ENCODE peak calls at places on chromosomes 11 and 22, in eight cellular contexts. A is transverse colon, R is fibroblast of lung, L is GM06990, N is stomach, P is Peyer's patch, D is astrocyte, G is sigmoid colon. T is an unnamed sample.

GRCh38 chr11:66360406-66361073 is 11.0 kb downstream of the SLC29A2 start:
- DNase-seq in A (no peak), R (no peak), L (no peak), N (no peak), P (no peak), D (no peak), G (peak; percentile 37), T (no peak)

GRCh38 chr11:114399903-114400221 is 449 bp downstream of the C11orf71 start:
- DNase-seq in A (no peak), R (no peak), L (no peak), N (peak; percentile 63), P (no peak), D (no peak), G (no peak), T (peak; percentile 73)

GRCh38 chr11:126502982-126503381 is 147.5 kb downstream of the ST3GAL4 start:
- DNase-seq in A (no peak), R (no peak), L (no peak), N (no peak), P (no peak), D (no peak), G (peak; percentile 44), T (no peak)

GRCh38 chr11:88158081-88158480 is 17.2 kb downstream of the RAB38 start:
- DNase-seq in A (no peak), R (no peak), L (no peak), N (no peak), P (no peak), D (no peak), G (no peak), T (no peak)

GRCh38 chr11:75145972-75146519 is 4.9 kb upstream of the SLCO2B1 start:
- DNase-seq in A (no peak), R (no peak), L (no peak), N (no peak), P (no peak), D (no peak), G (no peak), T (no peak)

GRCh38 chr11:41121600-41121999 is 337.9 kb downstream of the LRRC4C start:
- DNase-seq in A (no peak), R (no peak), L (no peak), N (no peak), P (no peak), D (no peak), G (no peak), T (no peak)

GRCh38 chr11:64642876-64643257 is 51.8 kb downstream of the SLC22A12 start:
- DNase-seq in A (no peak), R (no peak), L (no peak), N (no peak), P (no peak), D (no peak), G (no peak), T (no peak)

GRCh38 chr22:22682807-22683667 is 38.6 kb downstream of the GGTLC2 start:
- DNase-seq in A (no peak), R (peak; percentile 43), L (no peak), N (no peak), P (no peak), D (peak; percentile 9), G (no peak), T (no peak)

GRCh38 chr22:30074994-30075393 is 5.3 kb upstream of the HORMAD2 start:
- DNase-seq in A (no peak), R (no peak), L (no peak), N (no peak), P (no peak), D (no peak), G (no peak), T (no peak)

GRCh38 chr11:30908857-30909256 is 322.7 kb upstream of the MPPED2 start:
- DNase-seq in A (no peak), R (no peak), L (no peak), N (no peak), P (no peak), D (no peak), G (no peak), T (no peak)

GRCh38 chr22:27318516-27318915 is 483.0 kb downstream of the MN1 start:
- DNase-seq in A (peak; percentile 62), R (peak; percentile 35), L (no peak), N (no peak), P (no peak), D (peak; percentile 91), G (no peak), T (no peak)

GRCh38 chr11:118294053-118294452 is 10.5 kb upstream of the CD3E start:
- DNase-seq in A (no peak), R (no peak), L (no peak), N (no peak), P (no peak), D (no peak), G (no peak), T (no peak)

GRCh38 chr22:41983516-41983915 is 14.3 kb downstream of the SEPTIN3 start:
- DNase-seq in A (no peak), R (no peak), L (no peak), N (no peak), P (no peak), D (no peak), G (no peak), T (no peak)

GRCh38 chr11:134716582-134716981 is 304.5 kb upstream of the B3GAT1 start:
- DNase-seq in A (no peak), R (no peak), L (no peak), N (no peak), P (no peak), D (no peak), G (no peak), T (no peak)

GRCh38 chr22:25364736-25365241 is 145.3 kb downstream of the CRYBB2 start:
- DNase-seq in A (peak; percentile 70), R (no peak), L (no peak), N (peak; percentile 54), P (no peak), D (no peak), G (peak; percentile 56), T (no peak)

GRCh38 chr22:44455151-44455962 is 42.7 kb downstream of the RTL6 start:
- DNase-seq in A (peak; percentile 35), R (no peak), L (peak; percentile 74), N (peak; percentile 27), P (peak; percentile 47), D (no peak), G (no peak), T (no peak)

GRCh38 chr11:34827239-34827638 is 88.9 kb downstream of the APIP start:
- DNase-seq in A (no peak), R (peak; percentile 5), L (no peak), N (no peak), P (no peak), D (no peak), G (no peak), T (no peak)

GRCh38 chr11:123046473-123047264 is 15.3 kb downstream of the HSPA8 start:
- DNase-seq in A (no peak), R (no peak), L (no peak), N (no peak), P (no peak), D (no peak), G (no peak), T (no peak)

GRCh38 chr11:63536669-63537292 is at the start of gene PLAAT4:
- DNase-seq in A (peak; percentile 41), R (peak; percentile 73), L (peak; percentile 29), N (peak; percentile 54), P (peak; percentile 80), D (peak; percentile 59), G (peak; percentile 78), T (peak; percentile 50)

GRCh38 chr11:47783087-47783610 is 16.0 kb upstream of the FNBP4 start:
- DNase-seq in A (no peak), R (no peak), L (no peak), N (no peak), P (no peak), D (no peak), G (no peak), T (no peak)

GRCh38 chr11:47786373-47786772 is 19.2 kb upstream of the FNBP4 start:
- DNase-seq in A (no peak), R (peak; percentile 11), L (no peak), N (no peak), P (no peak), D (no peak), G (no peak), T (no peak)

GRCh38 chr11:47784785-47785381 is 17.7 kb upstream of the FNBP4 start:
- DNase-seq in A (no peak), R (no peak), L (no peak), N (no peak), P (no peak), D (no peak), G (no peak), T (no peak)

GRCh38 chr11:47791774-47792173 is 24.6 kb upstream of the FNBP4 start:
- DNase-seq in A (no peak), R (no peak), L (no peak), N (no peak), P (no peak), D (no peak), G (no peak), T (no peak)

DNA sequence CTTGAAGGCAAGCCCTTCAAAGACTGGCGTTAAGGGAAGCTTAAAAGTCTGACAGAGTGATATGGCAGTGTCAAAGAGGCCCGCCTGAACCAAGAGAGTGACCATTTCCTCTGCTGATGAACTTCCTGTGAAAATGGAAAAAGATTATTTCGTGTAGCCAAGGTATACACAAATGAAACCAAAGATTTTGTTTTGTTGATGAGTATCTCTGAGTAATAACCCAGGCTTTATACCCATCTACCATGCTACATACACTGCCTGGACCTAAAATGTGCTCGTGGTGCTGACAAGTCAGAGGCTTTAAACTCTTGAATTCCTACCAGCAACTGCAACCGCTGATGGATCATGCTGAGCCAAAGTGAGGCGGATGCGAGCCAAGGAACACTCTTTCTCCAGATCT is 21.0 kb upstream of the FNBP4 start:
- DNase-seq in A (no peak), R (no peak), L (no peak), N (no peak), P (no peak), D (no peak), G (no peak), T (no peak)
- H3K36me3 ChIP-seq in A (no peaks in the 10 kb centered on the region), R (peaks cover 6% of the 10 kb centered on the region), L (peaks cover 6% of the 10 kb centered on the region), N (peaks cover 100% of the 10 kb centered on the region), P (no peaks in the 10 kb centered on the region), D (peaks cover 43% of the 10 kb centered on the region), G (peaks cover 10% of the 10 kb centered on the region), T (peaks cover 70% of the 10 kb centered on the region)

GRCh38 chr11:62345862-62346261 is 8.6 kb downstream of the ASRGL1 start:
- DNase-seq in A (peak; percentile 19), R (no peak), L (no peak), N (no peak), P (peak; percentile 51), D (no peak), G (no peak), T (no peak)
- H3K27me3 ChIP-seq in A (no peaks in the 10 kb centered on the region), R (no peaks in the 10 kb centered on the region), L (no peaks in the 10 kb centered on the region), N (no peaks in the 10 kb centered on the region), P (no peaks in the 10 kb centered on the region), D (no peaks in the 10 kb centered on the region), G (no peaks in the 10 kb centered on the region), T (no peaks in the 10 kb centered on the region)

GRCh38 chr11:119584193-119585037 is 144.6 kb downstream of the NECTIN1 start:
- DNase-seq in A (no peak), R (peak; percentile 55), L (no peak), N (peak; percentile 60), P (no peak), D (peak; percentile 89), G (peak; percentile 68), T (peak; percentile 79)
- TF ChIP-seq CTCF in A (no peak), R (no peak), L (no peak), N (no peak), P (no peak), D (no peak), G (no peak), T (no peak)

DNA sequence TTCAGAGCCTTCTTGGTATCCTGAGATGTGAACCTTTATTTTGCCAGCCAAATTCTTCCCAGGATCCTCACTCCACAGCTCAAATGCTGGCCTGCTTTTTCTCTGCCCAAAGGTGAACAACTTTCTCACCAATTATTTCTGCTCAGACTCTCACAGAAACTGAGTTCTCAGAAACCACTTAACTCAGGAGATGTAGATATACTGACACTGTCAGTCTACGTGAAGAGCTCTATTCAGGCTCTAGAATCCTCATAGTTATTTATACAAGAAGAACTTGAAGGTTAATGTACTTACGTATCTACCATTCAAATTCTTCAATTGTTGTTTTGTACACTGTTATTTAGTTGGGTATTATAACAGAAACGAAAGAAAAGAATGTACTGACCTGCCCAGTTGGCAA is 666.1 kb downstream of the CNTN5 start:
- DNase-seq in A (no peak), R (no peak), L (no peak), N (no peak), P (no peak), D (no peak), G (no peak), T (no peak)
- H3K36me3 ChIP-seq in A (no peaks in the 10 kb centered on the region), R (no peaks in the 10 kb centered on the region), L (no peaks in the 10 kb centered on the region), N (no peaks in the 10 kb centered on the region), P (no peaks in the 10 kb centered on the region), D (no peaks in the 10 kb centered on the region), G (no peaks in the 10 kb centered on the region), T (no peaks in the 10 kb centered on the region)